ENCODE peak calls at places on chromosomes 12 and 14, in five cellular contexts. O is mesenchymal stem cell, X is H9, I is neuronal stem cell, J is trophoblast cell. Q is an unnamed sample.

GRCh38 chr12:12927211-12928079 is 24.5 kb downstream of the GPRC5D start:
- DNase-seq in X (no peak), J (peak), O (no peak), I (no peak), Q (peak)

GRCh38 chr14:78010688-78011087 is 159.5 kb upstream of the NRXN3 start:
- DNase-seq in J (no peak), O (no peak), X (no peak), I (no peak), Q (no peak)

GRCh38 chr14:53900499-53900898 is 56.1 kb downstream of the BMP4 start:
- DNase-seq in J (no peak), I (no peak), O (peak), X (no peak), Q (no peak)

GRCh38 chr12:124032265-124032886 is 59.4 kb downstream of the ZNF664 start:
- DNase-seq in X (peak), I (peak), O (peak), J (peak), Q (no peak)

GRCh38 chr14:61430066-61430757 is 108.8 kb downstream of the PRKCH start:
- DNase-seq in O (no peak), I (no peak), J (no peak), X (no peak), Q (no peak)

GRCh38 chr14:71403673-71404072 is 496.4 kb downstream of the PCNX1 start:
- DNase-seq in I (no peak), J (peak), O (peak), X (no peak), Q (no peak)

GRCh38 chr12:94792690-94793089 is 142.3 kb upstream of the TMCC3 start:
- DNase-seq in J (peak), I (no peak), X (no peak), O (no peak), Q (no peak)

GRCh38 chr12:14558377-14559051 is 9.2 kb downstream of the PLBD1 start:
- DNase-seq in I (no peak), X (no peak), J (no peak), O (no peak), Q (no peak)

GRCh38 chr12:107225626-107226025 is 132.3 kb upstream of the CRY1 start:
- DNase-seq in X (peak), J (no peak), O (peak), I (no peak), Q (peak)

GRCh38 chr12:110639336-110640178 is 25.6 kb downstream of the TCTN1 start:
- DNase-seq in X (peak), J (no peak), I (no peak), O (peak), Q (no peak)

GRCh38 chr12:106115450-106115849 is 23.3 kb downstream of the NUAK1 start:
- DNase-seq in O (peak), J (no peak), X (no peak), I (no peak), Q (no peak)

GRCh38 chr12:107126688-107127481 is 33.5 kb upstream of the CRY1 start:
- DNase-seq in O (no peak), I (no peak), X (no peak), J (peak), Q (no peak)

GRCh38 chr12:115941362-115941761 is 336.1 kb downstream of the MED13L start:
- DNase-seq in J (no peak), I (no peak), O (peak), X (no peak), Q (no peak)

GRCh38 chr14:28407931-28408330 is 358.7 kb upstream of the FOXG1 start:
- DNase-seq in J (no peak), I (no peak), O (no peak), X (no peak), Q (no peak)

GRCh38 chr14:34088918-34089317 is 138.0 kb upstream of the EGLN3 start:
- DNase-seq in J (no peak), X (no peak), O (no peak), I (no peak), Q (no peak)

GRCh38 chr12:44507471-44507870 is 368.6 kb downstream of the NELL2 start:
- DNase-seq in I (no peak), O (no peak), X (no peak), J (no peak), Q (no peak)

GRCh38 chr12:45170456-45171042 is 45.3 kb upstream of the ANO6 start:
- DNase-seq in X (peak), J (peak), O (peak), I (peak), Q (peak)

GRCh38 chr14:95038521-95039250 is 118.6 kb downstream of the DICER1 start:
- DNase-seq in J (no peak), X (no peak), I (no peak), O (no peak), Q (no peak)

GRCh38 chr12:106062693-106063092 is 76.1 kb downstream of the NUAK1 start:
- DNase-seq in O (no peak), J (no peak), X (no peak), I (no peak), Q (no peak)

GRCh38 chr14:60482743-60483142 is 3.1 kb downstream of the C14orf39 start:
- DNase-seq in X (no peak), I (no peak), O (no peak), J (no peak), Q (no peak)

GRCh38 chr14:21498540-21499526 is 12.3 kb downstream of the METTL3 start:
- DNase-seq in I (peak), J (peak), O (peak), X (no peak), Q (peak)

GRCh38 chr12:111754671-111755070 is 12.1 kb upstream of the ALDH2 start:
- DNase-seq in J (no peak), I (no peak), X (no peak), O (no peak), Q (no peak)

GRCh38 chr12:58860788-58861240 is 59.5 kb downstream of the LRIG3 start:
- DNase-seq in O (no peak), X (peak), I (no peak), J (no peak), Q (peak)

GRCh38 chr12:68420225-68421008 is 88.3 kb upstream of the MDM1 start:
- DNase-seq in J (no peak), O (peak), X (no peak), I (no peak), Q (no peak)

GRCh38 chr12:44544018-44544417 is 332.1 kb downstream of the NELL2 start:
- DNase-seq in J (no peak), I (no peak), X (no peak), O (no peak), Q (no peak)

GRCh38 chr12:93645702-93646101 is 31.5 kb upstream of the CRADD start:
- DNase-seq in X (no peak), O (peak), J (no peak), I (no peak), Q (no peak)

GRCh38 chr12:2179058-2179457 is 126.3 kb downstream of the CACNA1C start:
- DNase-seq in J (no peak), I (no peak), O (no peak), X (no peak), Q (no peak)

GRCh38 chr14:30974628-30975027 is 50.8 kb upstream of the AP4S1 start:
- DNase-seq in J (peak), X (no peak), O (peak), I (no peak), Q (no peak)

GRCh38 chr14:72634910-72635647 is 258.8 kb downstream of the DPF3 start:
- DNase-seq in J (no peak), O (no peak), X (no peak), I (no peak), Q (no peak)

GRCh38 chr12:27431185-27431584 is 15.4 kb upstream of the SMCO2 start:
- DNase-seq in O (no peak), X (no peak), I (no peak), J (peak), Q (no peak)

GRCh38 chr12:79983492-79983891 is 48.6 kb upstream of the PPP1R12A start:
- DNase-seq in O (peak), I (no peak), J (no peak), X (no peak), Q (no peak)

GRCh38 chr14:96574633-96575191 is 72.5 kb downstream of the PAPOLA start:
- DNase-seq in X (no peak), I (no peak), O (no peak), J (no peak), Q (no peak)

GRCh38 chr12:123223241-123223668 is 9.7 kb downstream of the MPHOSPH9 start:
- DNase-seq in J (no peak), I (no peak), O (no peak), X (no peak), Q (no peak)

GRCh38 chr12:62328296-62328921 is 68.2 kb downstream of the USP15 start:
- DNase-seq in I (no peak), O (no peak), J (no peak), X (no peak), Q (no peak)

GRCh38 chr14:32078030-32078793 is 1.1 kb downstream of the ARHGAP5 start:
- DNase-seq in J (no peak), I (no peak), X (no peak), O (peak), Q (no peak)

GRCh38 chr12:124744659-124745467 is 118.8 kb downstream of the SCARB1 start:
- DNase-seq in J (no peak), X (peak), I (no peak), O (no peak), Q (peak)

GRCh38 chr14:69050235-69051184 is 71.4 kb upstream of the ACTN1 start:
- DNase-seq in O (peak), X (no peak), J (peak), I (no peak), Q (no peak)

GRCh38 chr12:120077260-120077659 is 39.3 kb downstream of the RAB35 start:
- DNase-seq in J (no peak), X (no peak), I (no peak), O (no peak), Q (no peak)

GRCh38 chr12:120079352-120080042 is 37.1 kb downstream of the RAB35 start:
- DNase-seq in X (no peak), I (no peak), O (no peak), J (peak), Q (no peak)

GRCh38 chr12:120078868-120079267 is 37.7 kb downstream of the RAB35 start:
- DNase-seq in O (no peak), I (no peak), X (no peak), J (peak), Q (no peak)

GRCh38 chr12:120075034-120075616 is 41.4 kb downstream of the RAB35 start:
- DNase-seq in J (no peak), O (no peak), I (no peak), X (no peak), Q (no peak)

GRCh38 chr12:120076651-120077050 is 39.9 kb downstream of the RAB35 start:
- DNase-seq in J (no peak), O (no peak), X (no peak), I (no peak), Q (no peak)
- H2BK12ac ChIP-seq in J (no peak), O (no peak), X (no peak), I (no peak), Q (no peak)

GRCh38 chr12:105696-106095 is 39.1 kb downstream of the IQSEC3 start:
- DNase-seq in O (no peak), X (no peak), J (no peak), I (no peak), Q (no peak)

GRCh38 chr12:101969-102878 is 35.7 kb downstream of the IQSEC3 start:
- DNase-seq in O (no peak), I (peak), J (no peak), X (peak), Q (no peak)

GRCh38 chr12:102879-103168 is 36.3 kb downstream of the IQSEC3 start:
- DNase-seq in J (no peak), I (no peak), O (no peak), X (no peak), Q (peak)

GRCh38 chr12:104573-105081 is 38.1 kb downstream of the IQSEC3 start:
- DNase-seq in O (no peak), J (no peak), X (peak), I (no peak), Q (no peak)

GRCh38 chr12:103169-103981 is 36.8 kb downstream of the IQSEC3 start:
- DNase-seq in I (peak), O (no peak), X (peak), J (no peak), Q (peak)
- H2BK12ac ChIP-seq in I (no peak), O (no peak), X (no peak), J (no peak), Q (no peak)

GRCh38 chr12:127760357-127760756 is 506.6 kb upstream of the TMEM132C start:
- DNase-seq in X (no peak), J (no peak), I (no peak), O (no peak), Q (no peak)
- H2BK12ac ChIP-seq in X (no peak), J (no peak), I (no peak), O (no peak), Q (no peak)

DNA sequence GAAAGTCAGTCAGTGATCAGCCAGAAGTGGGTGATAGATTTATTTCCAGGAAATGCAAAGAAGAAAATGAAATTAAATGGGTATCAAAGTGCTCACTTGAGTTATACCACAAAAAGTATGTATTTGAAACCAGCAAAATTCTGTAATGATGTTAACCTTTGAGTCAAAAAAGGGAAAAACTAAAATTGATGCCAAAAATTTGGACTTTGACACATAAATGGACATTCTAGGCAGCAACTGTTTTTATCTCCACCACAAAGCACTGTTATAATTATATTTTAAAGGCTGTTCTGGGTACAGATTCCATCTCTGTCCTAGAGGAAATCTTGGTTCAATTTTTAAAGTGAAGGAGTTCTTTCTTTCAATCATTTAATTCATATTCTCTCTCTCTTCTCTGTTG is 31.7 kb upstream of the KCNJ8 start:
- DNase-seq in J (no peak), I (no peak), O (no peak), X (no peak), Q (no peak)
- H2BK12ac ChIP-seq in J (no peak), I (no peak), O (no peak), X (no peak), Q (no peak)

DNA sequence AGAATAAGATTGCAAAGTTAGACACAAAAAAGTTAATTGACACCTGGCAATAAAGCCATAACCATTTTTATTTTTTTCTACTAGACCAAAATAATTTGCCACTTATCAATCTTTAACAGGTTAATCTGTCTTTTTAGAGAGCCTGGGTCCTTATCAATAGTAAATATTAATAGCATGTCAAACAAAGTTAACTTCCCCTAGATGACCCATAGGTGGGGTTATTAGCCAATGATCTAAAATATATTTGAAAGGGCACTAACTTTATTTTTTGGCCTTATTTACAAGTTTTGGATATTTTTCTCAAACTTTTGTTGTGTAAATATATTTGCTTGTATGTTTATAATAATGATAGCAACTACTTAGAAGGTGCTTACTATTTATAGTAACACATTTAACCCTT is 3.9 kb downstream of the ANKRD33 start:
- DNase-seq in X (no peak), J (peak), O (peak), I (no peak), Q (no peak)
- H2BK12ac ChIP-seq in X (no peak), J (no peak), O (no peak), I (no peak), Q (no peak)

GRCh38 chr12:122018937-122019336 is 2.7 kb upstream of the BCL7A start:
- DNase-seq in I (no peak), O (no peak), X (no peak), J (no peak), Q (no peak)

GRCh38 chr12:122022393-122023338 is 982 bp downstream of the BCL7A start:
- DNase-seq in J (peak), I (no peak), O (peak), X (peak), Q (peak)

GRCh38 chr12:122021822-122022392 is at the start of gene BCL7A:
- DNase-seq in O (peak), J (peak), X (peak), I (peak), Q (no peak)

GRCh38 chr12:122021193-122021821 is 377 bp upstream of the BCL7A start:
- DNase-seq in X (peak), O (peak), I (no peak), J (peak), Q (no peak)

GRCh38 chr12:122020795-122021192 is 890 bp upstream of the BCL7A start:
- DNase-seq in O (no peak), I (no peak), X (peak), J (no peak), Q (no peak)
- H2BK12ac ChIP-seq in O (no peak), I (no peak), X (no peak), J (no peak), Q (no peak)

GRCh38 chr12:8452036-8452435 is 3.7 kb upstream of the CLEC6A start:
- DNase-seq in X (no peak), I (no peak), O (no peak), J (peak), Q (no peak)

GRCh38 chr12:8453796-8454195 is 2.0 kb upstream of the CLEC6A start:
- DNase-seq in J (peak), X (no peak), I (no peak), O (no peak), Q (no peak)

GRCh38 chr12:8455727-8456360 is at the start of gene CLEC6A:
- DNase-seq in O (no peak), I (no peak), X (no peak), J (peak), Q (no peak)

GRCh38 chr12:8452976-8453616 is 2.7 kb upstream of the CLEC6A start:
- DNase-seq in X (no peak), J (peak), I (no peak), O (no peak), Q (no peak)

DNA sequence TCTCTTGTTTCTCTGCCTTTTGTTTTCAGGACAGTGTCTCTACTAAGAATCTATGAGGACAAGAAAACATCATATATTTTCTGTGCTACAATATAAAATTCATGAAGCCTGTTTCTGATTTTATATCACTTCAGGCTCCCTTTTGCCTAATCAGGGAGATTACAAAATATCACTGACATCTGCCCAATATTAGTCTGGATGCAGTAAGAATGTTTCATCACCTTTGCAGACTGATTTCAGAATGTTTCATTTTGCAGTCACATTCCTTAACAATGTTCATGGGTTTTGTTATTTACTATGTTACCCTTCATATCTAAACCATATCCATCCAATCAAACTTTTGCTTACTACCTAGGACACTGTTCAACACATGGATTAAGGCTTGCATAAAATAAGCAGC is 481 bp upstream of the CLEC6A start:
- DNase-seq in O (no peak), J (peak), I (no peak), X (no peak), Q (no peak)
- H2BK12ac ChIP-seq in O (no peak), J (no peak), I (no peak), X (no peak), Q (peak)

DNA sequence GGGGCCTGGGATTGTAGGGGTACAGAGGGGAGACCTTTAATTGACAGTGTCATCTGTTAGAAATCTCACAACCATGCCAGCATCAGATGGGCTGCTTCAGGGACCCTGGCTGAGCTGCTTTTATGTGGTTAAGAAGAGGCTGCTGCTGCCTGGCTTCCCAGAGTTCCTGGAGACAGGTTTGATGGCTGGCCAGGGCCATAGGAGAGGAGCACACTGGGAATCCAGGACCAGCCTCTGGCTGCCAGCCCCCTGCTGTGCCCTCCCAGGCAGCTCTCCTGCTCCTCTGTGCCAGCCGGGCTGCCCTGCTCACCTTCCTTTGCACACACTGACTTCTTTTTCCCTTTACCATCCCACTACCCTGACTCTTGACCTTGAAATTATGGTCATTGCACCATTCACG is 507 bp upstream of the KRT73 start:
- DNase-seq in I (no peak), O (no peak), X (peak), J (no peak), Q (peak)
- H2BK12ac ChIP-seq in I (no peak), O (no peak), X (no peak), J (no peak), Q (no peak)

GRCh38 chr14:88481089-88481488 is 73.7 kb downstream of the PTPN21 start:
- DNase-seq in X (no peak), O (no peak), J (no peak), I (no peak), Q (no peak)
- H2BK12ac ChIP-seq in X (no peak), O (no peak), J (no peak), I (no peak), Q (peak)

DNA sequence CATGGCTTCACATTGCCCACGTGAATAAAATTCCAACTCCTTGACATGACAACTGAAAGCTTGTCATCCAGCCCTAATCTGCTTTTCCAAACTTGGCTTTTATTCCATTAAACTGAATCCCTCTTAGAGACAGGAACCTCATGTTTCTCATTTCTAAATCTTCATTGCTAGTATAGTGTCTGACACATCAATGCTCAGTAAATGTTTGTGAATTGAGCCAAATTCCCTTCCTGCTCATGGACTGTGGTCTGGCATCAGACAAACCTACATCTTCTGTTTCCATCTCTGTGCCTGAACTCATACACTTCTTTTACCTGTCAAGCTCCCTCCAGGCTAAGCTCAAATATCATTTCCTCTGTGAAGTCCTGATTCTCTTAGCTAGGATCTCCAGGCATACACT is 4.3 kb upstream of the FKBP11 start:
- DNase-seq in X (no peak), J (no peak), I (no peak), O (no peak), Q (no peak)
- H2BK12ac ChIP-seq in X (no peak), J (no peak), I (no peak), O (no peak), Q (no peak)